ENCODE peak calls at places on chromosomes 12 and 14, in five cellular contexts. S, J, T, B and U are unnamed samples.

GRCh38 chr12:114408881-114409795 is 3.2 kb upstream of the TBX5 start:
- DNase-seq in J (no peak), S (no peak), B (no peak), T (no peak), U (no peak)

GRCh38 chr12:8692573-8692972 is 5.2 kb upstream of the RIMKLB start:
- DNase-seq in J (no peak), T (no peak), S (peak), B (no peak), U (no peak)

GRCh38 chr12:9742665-9743064 is 9.8 kb upstream of the CLECL1 start:
- DNase-seq in J (no peak), S (no peak), B (no peak), T (no peak), U (no peak)

GRCh38 chr12:64452559-64453329 is 824 bp downstream of the TBK1 start:
- DNase-seq in T (no peak), S (peak), B (peak), J (no peak), U (peak)

GRCh38 chr14:70358631-70359030 is 852 bp downstream of the COX16 start:
- DNase-seq in T (no peak), J (no peak), S (no peak), B (no peak), U (no peak)

GRCh38 chr12:50231346-50231745 is 52.0 kb downstream of the LIMA1 start:
- DNase-seq in S (no peak), T (no peak), B (no peak), J (no peak), U (no peak)

GRCh38 chr14:35196571-35196970 is 74.2 kb downstream of the PRORP start:
- DNase-seq in S (no peak), J (no peak), T (no peak), B (no peak), U (no peak)

GRCh38 chr12:132513070-132513398 is 23.1 kb downstream of the FBRSL1 start:
- DNase-seq in B (no peak), S (no peak), T (no peak), J (no peak), U (peak)

GRCh38 chr12:106985479-106985878 is 1.5 kb downstream of the MTERF2 start:
- DNase-seq in T (no peak), B (no peak), J (no peak), S (peak), U (no peak)

GRCh38 chr12:26715232-26715631 is 117.8 kb downstream of the ITPR2 start:
- DNase-seq in J (no peak), T (no peak), S (no peak), B (no peak), U (no peak)

GRCh38 chr12:27260746-27261145 is 16.7 kb downstream of the STK38L start:
- DNase-seq in B (no peak), S (no peak), T (no peak), J (no peak), U (no peak)

GRCh38 chr14:66709292-66709691 is 201.3 kb downstream of the GPHN start:
- DNase-seq in B (no peak), T (no peak), J (no peak), S (no peak), U (peak)

GRCh38 chr12:79420146-79420618 is 270.6 kb downstream of the PAWR start:
- DNase-seq in B (peak), S (peak), T (no peak), J (no peak), U (peak)

GRCh38 chr12:51329742-51330141 is 5.8 kb upstream of the BIN2 start:
- DNase-seq in B (no peak), T (no peak), J (no peak), S (no peak), U (no peak)

GRCh38 chr12:45191239-45191638 is 24.7 kb upstream of the ANO6 start:
- DNase-seq in J (no peak), B (no peak), S (no peak), T (no peak), U (no peak)

GRCh38 chr14:33364536-33364935 is 425.9 kb downstream of the NPAS3 start:
- DNase-seq in B (no peak), J (no peak), S (peak), T (no peak), U (no peak)

GRCh38 chr12:105409881-105410471 is 79.5 kb downstream of the C12orf75 start:
- DNase-seq in B (no peak), J (no peak), S (peak), T (no peak), U (peak)

GRCh38 chr14:56730468-56731145 is 79.7 kb downstream of the OTX2 start:
- DNase-seq in B (no peak), T (no peak), S (peak), J (peak), U (no peak)

GRCh38 chr12:109872-110271 is 43.3 kb downstream of the IQSEC3 start:
- DNase-seq in S (no peak), J (no peak), B (no peak), T (no peak), U (no peak)

GRCh38 chr14:103382375-103382774 is 2.8 kb upstream of the MARK3 start:
- DNase-seq in J (no peak), S (no peak), B (no peak), T (no peak), U (no peak)

GRCh38 chr12:113333111-113333750 is 1.7 kb downstream of the SLC8B1 start:
- DNase-seq in B (no peak), S (no peak), J (no peak), T (no peak), U (no peak)